ENCODE peak calls at places on chromosomes 4 and X, in six cellular contexts. J, V, B, I, H and O are unnamed samples.

GRCh38 chr4:127484101-127484500 is 148.7 kb upstream of the INTU start:
- DNase-seq in H (no peak), B (no peak), I (no peak), V (no peak), J (no peak), O (no peak)

GRCh38 chr4:10056334-10057022 is 35.2 kb upstream of the SLC2A9 start:
- DNase-seq in I (no peak), V (no peak), H (no peak), B (peak; percentile 8), J (no peak), O (no peak)

GRCh38 chr4:89837385-89837995 is 529 bp upstream of the SNCA start:
- DNase-seq in B (no peak), H (no peak), I (no peak), J (no peak), V (no peak), O (no peak)

GRCh38 chr4:107120661-107121060 is 84.5 kb upstream of the DKK2 start:
- DNase-seq in V (no peak), B (no peak), H (no peak), J (no peak), I (no peak), O (no peak)

GRCh38 chr4:188341428-188341827 is 202.2 kb downstream of the TRIML1 start:
- DNase-seq in B (no peak), V (no peak), H (no peak), I (no peak), J (no peak), O (no peak)

GRCh38 chr4:8507624-8508023 is 67.0 kb downstream of the TRMT44 start:
- DNase-seq in B (peak; percentile 33), V (no peak), I (no peak), H (no peak), J (no peak), O (no peak)

GRCh38 chr4:1981251-1982055 is 27.3 kb downstream of the NELFA start:
- DNase-seq in H (no peak), J (no peak), B (no peak), V (no peak), I (no peak), O (peak; percentile 37)

GRCh38 chr4:39664828-39665731 is 26.4 kb upstream of the SMIM14 start:
- DNase-seq in H (no peak), B (no peak), J (no peak), I (no peak), V (no peak), O (peak; percentile 4)

GRCh38 chr4:52968696-52969095 is 106.6 kb downstream of the RASL11B start:
- DNase-seq in V (no peak), I (no peak), J (no peak), H (no peak), B (no peak), O (no peak)

GRCh38 chr4:87228561-87228860 is 8.1 kb upstream of the KLHL8 start:
- DNase-seq in V (no peak), H (no peak), I (no peak), B (no peak), J (no peak), O (no peak)

GRCh38 chr4:25913056-25913850 is 767 bp upstream of the SMIM20 start:
- DNase-seq in V (no peak), J (peak; percentile 45), H (peak; percentile 33), B (no peak), I (peak; percentile 6), O (no peak)

GRCh38 chrX:129043138-129043537 is 480.2 kb downstream of the SMARCA1 start:
- DNase-seq in B (no peak), H (no peak), V (no peak), I (no peak), J (no peak), O (no peak)

GRCh38 chrX:10296581-10296980 is 139.8 kb downstream of the CLCN4 start:
- DNase-seq in I (no peak), J (no peak), B (no peak), H (no peak), V (no peak), O (no peak)

GRCh38 chr4:78024692-78025091 is 32.4 kb upstream of the FRAS1 start:
- DNase-seq in V (no peak), B (no peak), J (no peak), H (no peak), I (no peak), O (no peak)

GRCh38 chr4:140103676-140104075 is 50.3 kb downstream of the MAML3 start:
- DNase-seq in J (no peak), V (peak; percentile 82), H (no peak), B (no peak), I (no peak), O (peak; percentile 16)

GRCh38 chr4:57044279-57044678 is 65.6 kb downstream of the POLR2B start:
- DNase-seq in H (no peak), B (no peak), V (no peak), I (no peak), J (no peak), O (no peak)

GRCh38 chr4:140533951-140534480 is 10.0 kb downstream of the ELMOD2 start:
- DNase-seq in J (no peak), B (no peak), H (no peak), I (no peak), V (no peak), O (no peak)

GRCh38 chrX:154428176-154429171 is at the start of gene ATP6AP1:
- DNase-seq in J (peak; percentile 91), H (peak; percentile 85), V (peak; percentile 96), I (peak; percentile 59), B (peak; percentile 91), O (peak; percentile 92)

GRCh38 chr4:147492761-147493160 is 11.9 kb downstream of the EDNRA start:
- DNase-seq in H (no peak), B (no peak), I (no peak), V (no peak), J (peak; percentile 46), O (no peak)

GRCh38 chrX:70755850-70756249 is 152.7 kb downstream of the TEX11 start:
- DNase-seq in J (no peak), H (peak; percentile 6), B (no peak), I (peak; percentile 22), V (no peak), O (peak; percentile 31)

GRCh38 chr4:88144866-88145300 is 13.6 kb downstream of the ABCG2 start:
- DNase-seq in V (no peak), B (no peak), J (no peak), I (no peak), H (no peak), O (no peak)

GRCh38 chr4:70721747-70722146 is at the start of gene RUFY3:
- DNase-seq in H (no peak), B (no peak), V (no peak), I (no peak), J (peak; percentile 48), O (peak; percentile 11)

GRCh38 chr4:52548818-52549570 is 110.1 kb downstream of the USP46 start:
- DNase-seq in V (no peak), I (no peak), B (no peak), J (no peak), H (no peak), O (no peak)

GRCh38 chr4:16752150-16752549 is 146.3 kb downstream of the LDB2 start:
- DNase-seq in I (no peak), J (no peak), B (no peak), V (no peak), H (no peak), O (no peak)

GRCh38 chrX:3037218-3037617 is 4.1 kb upstream of the ARSF start:
- DNase-seq in B (no peak), J (no peak), H (no peak), I (no peak), V (no peak), O (no peak)

GRCh38 chr4:95355021-95355420 is 193.8 kb downstream of the UNC5C start:
- DNase-seq in B (no peak), H (no peak), I (no peak), J (no peak), V (no peak), O (no peak)

GRCh38 chr4:102638621-102639020 is 122.1 kb downstream of the MANBA start:
- DNase-seq in V (no peak), B (no peak), J (no peak), H (no peak), I (no peak), O (no peak)

GRCh38 chr4:150078996-150079581 is 844 bp downstream of the DCLK2 start:
- DNase-seq in H (peak; percentile 23), B (peak; percentile 71), V (peak; percentile 53), J (peak; percentile 37), I (no peak), O (peak; percentile 36)